ENCODE peak calls at places on chromosomes 6 and 20, in five cellular contexts. A is brain microvascular endothelial cell; R is AG04450; I is left ventricle myocardium inferior; K is CD8-positive, alpha-beta T cell. C is an unnamed sample.

GRCh38 chr6:44309092-44309491 is 4.1 kb downstream of the AARS2 start:
- DNase-seq in A (no peak), R (peak), I (peak), K (no peak), C (peak)

GRCh38 chr6:143579703-143580102 is 68.2 kb upstream of the FUCA2 start:
- DNase-seq in A (peak), R (peak), I (peak), K (no peak), C (no peak)

GRCh38 chr20:36645998-36646397 is at the start of gene SLA2:
- DNase-seq in A (no peak), R (no peak), I (no peak), K (peak), C (no peak)

GRCh38 chr20:62955519-62956386 is 3.2 kb downstream of the SLC17A9 start:
- DNase-seq in A (no peak), R (no peak), I (no peak), K (no peak), C (no peak)

GRCh38 chr6:56595490-56596122 is 47.1 kb downstream of the DST start:
- DNase-seq in A (peak), R (no peak), I (no peak), K (peak), C (no peak)

GRCh38 chr20:34046330-34046729 is 52.6 kb downstream of the RALY start:
- DNase-seq in A (no peak), R (no peak), I (no peak), K (no peak), C (no peak)

GRCh38 chr6:146305098-146305497 is 238.5 kb upstream of the RAB32 start:
- DNase-seq in A (no peak), R (no peak), I (no peak), K (no peak), C (no peak)

GRCh38 chr6:145929037-145929633 is 35.0 kb downstream of the SHPRH start:
- DNase-seq in A (peak), R (peak), I (no peak), K (peak), C (no peak)

GRCh38 chr6:151413372-151414145 is 22.2 kb upstream of the ZBTB2 start:
- DNase-seq in A (no peak), R (no peak), I (no peak), K (peak), C (no peak)

GRCh38 chr6:134943567-134944111 is 6.3 kb downstream of the ALDH8A1 start:
- DNase-seq in A (no peak), R (no peak), I (no peak), K (no peak), C (no peak)

GRCh38 chr20:47111576-47111975 is 216.9 kb downstream of the EYA2 start:
- DNase-seq in A (no peak), R (no peak), I (no peak), K (no peak), C (no peak)

GRCh38 chr6:137894779-137895385 is 27.8 kb downstream of the TNFAIP3 start:
- DNase-seq in A (no peak), R (no peak), I (no peak), K (no peak), C (no peak)

GRCh38 chr6:133218831-133219230 is 22.3 kb upstream of the EYA4 start:
- DNase-seq in A (no peak), R (no peak), I (no peak), K (no peak), C (no peak)

GRCh38 chr6:159984268-159984786 is 15.4 kb downstream of the IGF2R start:
- DNase-seq in A (peak), R (peak), I (no peak), K (no peak), C (no peak)

GRCh38 chr20:15905661-15906060 is 667.6 kb downstream of the KIF16B start:
- DNase-seq in A (no peak), R (no peak), I (no peak), K (no peak), C (no peak)

GRCh38 chr20:50527068-50527605 is 17.0 kb downstream of the PTPN1 start:
- DNase-seq in A (no peak), R (no peak), I (no peak), K (no peak), C (no peak)

GRCh38 chr6:159233365-159234101 is 64.3 kb downstream of the FNDC1 start:
- DNase-seq in A (no peak), R (no peak), I (no peak), K (no peak), C (no peak)

GRCh38 chr20:45948742-45949541 is 14.5 kb downstream of the PCIF1 start:
- DNase-seq in A (no peak), R (no peak), I (no peak), K (no peak), C (no peak)

GRCh38 chr20:32455171-32455900 is 97.2 kb downstream of the ASXL1 start:
- DNase-seq in A (no peak), R (no peak), I (peak), K (no peak), C (no peak)

GRCh38 chr6:90005048-90005827 is 111.0 kb downstream of the GJA10 start:
- DNase-seq in A (no peak), R (no peak), I (no peak), K (no peak), C (no peak)

GRCh38 chr6:142756215-142756630 is 188.8 kb downstream of the HIVEP2 start:
- DNase-seq in A (peak), R (no peak), I (no peak), K (no peak), C (peak)

GRCh38 chr20:61723538-61724257 is 342.0 kb downstream of the TAF4 start:
- DNase-seq in A (no peak), R (no peak), I (no peak), K (no peak), C (no peak)

GRCh38 chr6:31308050-31308844 is 36.4 kb upstream of the HLA-C start:
- DNase-seq in A (no peak), R (no peak), I (no peak), K (peak), C (no peak)

GRCh38 chr20:44683263-44684046 is 31.7 kb upstream of the CCN5 start:
- DNase-seq in A (no peak), R (no peak), I (peak), K (peak), C (no peak)

GRCh38 chr20:29873946-29874345 is 1383.5 kb upstream of the DEFB115 start:
- DNase-seq in A (peak), R (no peak), I (peak), K (peak), C (no peak)

GRCh38 chr20:44217342-44218092 is 6.9 kb upstream of the OSER1 start:
- DNase-seq in A (peak), R (peak), I (peak), K (peak), C (no peak)

GRCh38 chr6:85449818-85450577 is at the start of gene NT5E:
- DNase-seq in A (peak), R (no peak), I (peak), K (peak), C (no peak)

GRCh38 chr20:47784599-47785320 is 521 bp downstream of the SULF2 start:
- DNase-seq in A (no peak), R (no peak), I (peak), K (no peak), C (no peak)

GRCh38 chr6:11810039-11810541 is 31.5 kb upstream of the ADTRP start:
- DNase-seq in A (peak), R (no peak), I (peak), K (no peak), C (peak)

GRCh38 chr20:36493801-36494114 is 47.6 kb upstream of the MYL9 start:
- DNase-seq in A (peak), R (peak), I (peak), K (no peak), C (peak)

GRCh38 chr6:41723936-41724637 is 11.3 kb downstream of the TFEB start:
- DNase-seq in A (no peak), R (no peak), I (no peak), K (no peak), C (no peak)

GRCh38 chr6:15522856-15523529 is 139.8 kb downstream of the DTNBP1 start:
- DNase-seq in A (no peak), R (no peak), I (no peak), K (no peak), C (no peak)

GRCh38 chr6:154453329-154453728 is 57.2 kb downstream of the CNKSR3 start:
- DNase-seq in A (no peak), R (no peak), I (no peak), K (no peak), C (no peak)

GRCh38 chr20:59318201-59318790 is 17.9 kb downstream of the EDN3 start:
- DNase-seq in A (no peak), R (no peak), I (no peak), K (no peak), C (no peak)

GRCh38 chr20:59318803-59319202 is 18.4 kb downstream of the EDN3 start:
- DNase-seq in A (no peak), R (no peak), I (no peak), K (no peak), C (no peak)

GRCh38 chr20:59317332-59317731 is 16.9 kb downstream of the EDN3 start:
- DNase-seq in A (no peak), R (no peak), I (no peak), K (no peak), C (no peak)

GRCh38 chr20:59314872-59315500 is 14.6 kb downstream of the EDN3 start:
- DNase-seq in A (no peak), R (no peak), I (no peak), K (no peak), C (no peak)

GRCh38 chr20:59316911-59317310 is 16.5 kb downstream of the EDN3 start:
- DNase-seq in A (no peak), R (no peak), I (no peak), K (no peak), C (no peak)
- H3K4me3 ChIP-seq in A (no peak), R (no peak), I (no peak), K (no peak), C (no peak)

GRCh38 chr6:168149015-168149414 is 70.0 kb upstream of the FRMD1 start:
- DNase-seq in A (no peak), R (no peak), I (no peak), K (no peak), C (no peak)
- TF ChIP-seq CTCF in A (no peak), R (no peak), I (no peak), K (no peak), C (no peak)

GRCh38 chr6:20211037-20211940 is 980 bp downstream of the MBOAT1 start:
- DNase-seq in A (no peak), R (no peak), I (no peak), K (no peak), C (no peak)
- H3K4me3 ChIP-seq in A (peak), R (peak), I (peak), K (peak), C (peak)

GRCh38 chr20:18019068-18019467 is 38.6 kb downstream of the OVOL2 start:
- DNase-seq in A (peak), R (no peak), I (no peak), K (no peak), C (no peak)
- TF ChIP-seq CTCF in A (peak), R (peak), I (peak), K (no peak), C (peak)

GRCh38 chr20:9093203-9093962 is 24.5 kb downstream of the PLCB4 start:
- DNase-seq in A (no peak), R (no peak), I (no peak), K (no peak), C (peak)
- H3K4me3 ChIP-seq in A (no peak), R (no peak), I (peak), K (no peak), C (no peak)

GRCh38 chr20:12207875-12208274 is 290.2 kb downstream of the BTBD3 start:
- DNase-seq in A (peak), R (peak), I (no peak), K (no peak), C (peak)

GRCh38 chr20:12199703-12200102 is 282.0 kb downstream of the BTBD3 start:
- DNase-seq in A (no peak), R (no peak), I (no peak), K (no peak), C (no peak)

GRCh38 chr20:12203981-12204380 is 286.3 kb downstream of the BTBD3 start:
- DNase-seq in A (no peak), R (no peak), I (no peak), K (no peak), C (no peak)

GRCh38 chr20:12201289-12201991 is 283.7 kb downstream of the BTBD3 start:
- DNase-seq in A (peak), R (no peak), I (peak), K (no peak), C (peak)

GRCh38 chr20:12203399-12203798 is 285.7 kb downstream of the BTBD3 start:
- DNase-seq in A (no peak), R (no peak), I (no peak), K (no peak), C (no peak)
- TF ChIP-seq CTCF in A (no peak), R (no peak), I (no peak), K (no peak), C (no peak)

GRCh38 chr6:36130672-36131516 is 581 bp downstream of the MAPK13 start:
- DNase-seq in A (no peak), R (no peak), I (no peak), K (peak), C (no peak)
- H3K4me3 ChIP-seq in A (peak), R (peak), I (peak), K (peak), C (no peak)

GRCh38 chr6:14265049-14266021 is 147.8 kb downstream of the CD83 start:
- DNase-seq in A (no peak), R (no peak), I (no peak), K (no peak), C (no peak)
- TF ChIP-seq CTCF in A (peak), R (peak), I (no peak), K (no peak), C (no peak)

GRCh38 chr20:11166716-11167115 is 492.9 kb upstream of the JAG1 start:
- DNase-seq in A (no peak), R (no peak), I (no peak), K (no peak), C (no peak)

GRCh38 chr20:11165789-11166188 is 492.0 kb upstream of the JAG1 start:
- DNase-seq in A (no peak), R (no peak), I (no peak), K (no peak), C (no peak)

GRCh38 chr20:11170025-11170424 is 496.2 kb upstream of the JAG1 start:
- DNase-seq in A (no peak), R (no peak), I (no peak), K (no peak), C (no peak)

GRCh38 chr20:11170565-11170964 is 496.8 kb upstream of the JAG1 start:
- DNase-seq in A (peak), R (no peak), I (no peak), K (no peak), C (no peak)

DNA sequence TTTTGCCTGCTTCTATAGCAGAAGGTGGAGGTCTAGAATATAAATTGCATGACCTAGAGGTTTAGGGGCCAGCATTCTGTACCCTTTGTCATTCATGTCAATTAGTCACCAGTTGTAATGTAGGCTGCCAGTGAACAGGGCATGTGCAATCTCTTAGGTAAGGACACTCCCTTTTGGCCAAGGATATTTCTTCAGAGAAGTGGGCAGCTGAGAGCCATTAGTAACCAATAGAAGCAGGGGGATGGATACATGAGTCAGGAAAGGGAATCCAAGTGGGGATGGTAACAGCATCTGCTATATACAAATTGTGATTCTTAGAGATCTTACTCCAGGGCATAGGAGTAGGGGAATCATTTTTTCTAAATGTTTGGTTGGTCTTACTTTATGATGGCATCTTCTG is 494.2 kb upstream of the JAG1 start:
- DNase-seq in A (no peak), R (no peak), I (no peak), K (no peak), C (no peak)
- H3K4me3 ChIP-seq in A (no peak), R (no peak), I (no peak), K (no peak), C (no peak)

GRCh38 chr6:28615616-28615954 is 89.9 kb downstream of the GPX5 start:
- DNase-seq in A (no peak), R (no peak), I (no peak), K (no peak), C (no peak)
- TF ChIP-seq CTCF in A (no peak), R (no peak), I (no peak), K (no peak), C (no peak)

C was measured in HFF-Myc.